ENCODE peak calls at places on chromosomes 12 and 14, in ten cellular contexts. P, V, T, L, F, Q, A, N, C and X are unnamed samples.

GRCh38 chr12:132342828-132343227 is 13.4 kb upstream of the GALNT9 start:
- DNase-seq in P (no peak), V (no peak), T (no peak), L (no peak), F (no peak), Q (no peak), A (no peak), N (no peak), C (no peak), X (no peak)

GRCh38 chr12:120199025-120199424 is 1.9 kb downstream of the RPLP0 start:
- DNase-seq in P (no peak), V (no peak), T (no peak), L (no peak), F (no peak), Q (no peak), A (no peak), N (no peak), C (no peak), X (no peak)

GRCh38 chr14:70045715-70046535 is 142.8 kb downstream of the SLC8A3 start:
- DNase-seq in P (peak), V (no peak), T (no peak), L (peak), F (peak), Q (peak), A (peak), N (peak), C (peak), X (no peak)

GRCh38 chr12:125533434-125534029 is 468.3 kb downstream of the AACS start:
- DNase-seq in P (peak), V (no peak), T (no peak), L (no peak), F (peak), Q (peak), A (peak), N (peak), C (no peak), X (no peak)

GRCh38 chr12:65699251-65699650 is 125.0 kb upstream of the HMGA2 start:
- DNase-seq in P (peak), V (no peak), T (no peak), L (no peak), F (no peak), Q (no peak), A (no peak), N (no peak), C (peak), X (no peak)

GRCh38 chr12:114430306-114430705 is 24.4 kb upstream of the TBX5 start:
- DNase-seq in P (peak), V (no peak), T (no peak), L (no peak), F (no peak), Q (no peak), A (no peak), N (no peak), C (peak), X (no peak)

GRCh38 chr12:53023-53734 is 13.4 kb upstream of the IQSEC3 start:
- DNase-seq in P (no peak), V (no peak), T (no peak), L (no peak), F (no peak), Q (no peak), A (no peak), N (no peak), C (no peak), X (no peak)

GRCh38 chr12:57851552-57852186 is 5.1 kb upstream of the CTDSP2 start:
- DNase-seq in P (no peak), V (no peak), T (no peak), L (no peak), F (no peak), Q (no peak), A (no peak), N (no peak), C (no peak), X (no peak)

GRCh38 chr12:5440973-5441372 is 9.1 kb downstream of the NTF3 start:
- DNase-seq in P (no peak), V (no peak), T (no peak), L (no peak), F (no peak), Q (no peak), A (no peak), N (no peak), C (no peak), X (no peak)

GRCh38 chr14:74591394-74591793 is 20.6 kb downstream of the LTBP2 start:
- DNase-seq in P (no peak), V (no peak), T (no peak), L (no peak), F (no peak), Q (no peak), A (no peak), N (no peak), C (no peak), X (no peak)

GRCh38 chr14:101237241-101237616 is 324.1 kb upstream of the DIO3 start:
- DNase-seq in P (no peak), V (no peak), T (no peak), L (peak), F (no peak), Q (peak), A (no peak), N (no peak), C (no peak), X (no peak)

GRCh38 chr12:126051611-126052107 is 986.4 kb downstream of the AACS start:
- DNase-seq in P (peak), V (no peak), T (no peak), L (no peak), F (no peak), Q (no peak), A (no peak), N (no peak), C (peak), X (no peak)

GRCh38 chr14:91009501-91010152 is 50.8 kb downstream of the RPS6KA5 start:
- DNase-seq in P (no peak), V (no peak), T (peak), L (no peak), F (no peak), Q (no peak), A (no peak), N (no peak), C (no peak), X (no peak)

GRCh38 chr12:124031058-124031457 is 58.0 kb downstream of the ZNF664 start:
- DNase-seq in P (peak), V (no peak), T (no peak), L (no peak), F (no peak), Q (no peak), A (no peak), N (no peak), C (peak), X (no peak)

GRCh38 chr12:127277882-127278281 is 989.1 kb upstream of the TMEM132C start:
- DNase-seq in P (no peak), V (no peak), T (no peak), L (no peak), F (no peak), Q (no peak), A (no peak), N (no peak), C (no peak), X (no peak)

GRCh38 chr12:47834199-47835016 is 14.7 kb upstream of the HDAC7 start:
- DNase-seq in P (no peak), V (no peak), T (no peak), L (no peak), F (no peak), Q (no peak), A (peak), N (no peak), C (no peak), X (no peak)

GRCh38 chr12:14554281-14555008 is 13.2 kb downstream of the PLBD1 start:
- DNase-seq in P (peak), V (peak), T (no peak), L (peak), F (peak), Q (peak), A (peak), N (peak), C (peak), X (peak)

GRCh38 chr14:94113908-94114588 is 3.5 kb downstream of the IFI27 start:
- DNase-seq in P (no peak), V (no peak), T (no peak), L (no peak), F (peak), Q (no peak), A (no peak), N (no peak), C (peak), X (no peak)
- H3K4me3 ChIP-seq in P (no peak), V (no peak), T (no peak), L (no peak), F (no peak), Q (no peak), A (no peak), N (no peak), C (no peak), X (no peak)

GRCh38 chr12:50110762-50111416 is 1.1 kb upstream of the COX14 start:
- DNase-seq in P (peak), V (peak), T (no peak), L (peak), F (peak), Q (peak), A (peak), N (peak), C (peak), X (peak)
- H3K4me3 ChIP-seq in P (peak), V (no peak), T (peak), L (peak), F (peak), Q (no peak), A (no peak), N (peak), C (peak), X (no peak)

DNA sequence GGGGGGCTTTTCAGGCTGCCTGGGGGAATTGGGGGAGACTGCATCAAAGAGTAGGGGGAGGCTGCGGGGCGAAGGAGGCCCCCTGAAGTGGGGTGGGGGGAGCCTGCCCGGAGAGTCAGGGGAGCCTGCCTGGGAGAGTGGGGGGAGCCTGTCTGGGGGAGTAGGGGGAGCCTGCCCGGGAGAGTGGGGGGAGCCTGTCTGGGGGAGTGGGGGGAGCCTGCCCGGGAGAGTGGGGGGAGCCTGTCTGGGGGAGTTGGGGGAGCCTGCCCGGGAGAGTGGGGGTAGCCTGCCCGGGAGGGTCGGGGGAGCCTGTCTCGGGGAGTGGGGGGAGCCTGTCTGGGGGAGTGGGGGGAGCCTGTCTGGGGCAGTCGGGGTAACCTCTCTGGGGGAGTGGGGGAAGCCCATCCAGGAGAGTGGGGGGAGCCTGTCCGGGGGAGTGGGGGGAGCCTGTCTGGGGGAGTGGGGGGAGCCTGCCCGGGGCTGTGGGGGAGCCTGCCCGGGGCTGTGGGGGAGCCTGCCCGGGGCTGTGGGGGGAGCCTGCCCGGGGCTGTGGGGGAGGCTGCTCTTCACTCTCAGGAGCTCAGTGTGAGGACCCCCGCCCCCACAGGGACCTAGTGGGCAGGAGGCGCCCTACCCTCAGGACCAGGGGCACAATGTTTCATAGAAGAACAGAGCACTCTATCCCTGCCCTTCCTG is 6.5 kb upstream of the DEGS2 start:
- DNase-seq in P (no peak), V (no peak), T (no peak), L (no peak), F (no peak), Q (no peak), A (peak), N (no peak), C (no peak), X (no peak)
- H3K4me3 ChIP-seq in P (peak), V (no peak), T (peak), L (no peak), F (peak), Q (no peak), A (peak), N (no peak), C (no peak), X (no peak)

GRCh38 chr12:32390572-32391219 is 8.7 kb upstream of the FGD4 start:
- DNase-seq in P (peak), V (no peak), T (no peak), L (no peak), F (peak), Q (peak), A (peak), N (no peak), C (peak), X (no peak)
- H3K4me3 ChIP-seq in P (peak), V (peak), T (no peak), L (peak), F (peak), Q (peak), A (peak), N (no peak), C (peak), X (no peak)

GRCh38 chr14:29919845-29920244 is 7.8 kb downstream of the PRKD1 start:
- DNase-seq in P (no peak), V (no peak), T (no peak), L (no peak), F (no peak), Q (no peak), A (no peak), N (no peak), C (no peak), X (no peak)
- H3K4me3 ChIP-seq in P (no peak), V (no peak), T (no peak), L (no peak), F (no peak), Q (no peak), A (no peak), N (no peak), C (no peak), X (no peak)

DNA sequence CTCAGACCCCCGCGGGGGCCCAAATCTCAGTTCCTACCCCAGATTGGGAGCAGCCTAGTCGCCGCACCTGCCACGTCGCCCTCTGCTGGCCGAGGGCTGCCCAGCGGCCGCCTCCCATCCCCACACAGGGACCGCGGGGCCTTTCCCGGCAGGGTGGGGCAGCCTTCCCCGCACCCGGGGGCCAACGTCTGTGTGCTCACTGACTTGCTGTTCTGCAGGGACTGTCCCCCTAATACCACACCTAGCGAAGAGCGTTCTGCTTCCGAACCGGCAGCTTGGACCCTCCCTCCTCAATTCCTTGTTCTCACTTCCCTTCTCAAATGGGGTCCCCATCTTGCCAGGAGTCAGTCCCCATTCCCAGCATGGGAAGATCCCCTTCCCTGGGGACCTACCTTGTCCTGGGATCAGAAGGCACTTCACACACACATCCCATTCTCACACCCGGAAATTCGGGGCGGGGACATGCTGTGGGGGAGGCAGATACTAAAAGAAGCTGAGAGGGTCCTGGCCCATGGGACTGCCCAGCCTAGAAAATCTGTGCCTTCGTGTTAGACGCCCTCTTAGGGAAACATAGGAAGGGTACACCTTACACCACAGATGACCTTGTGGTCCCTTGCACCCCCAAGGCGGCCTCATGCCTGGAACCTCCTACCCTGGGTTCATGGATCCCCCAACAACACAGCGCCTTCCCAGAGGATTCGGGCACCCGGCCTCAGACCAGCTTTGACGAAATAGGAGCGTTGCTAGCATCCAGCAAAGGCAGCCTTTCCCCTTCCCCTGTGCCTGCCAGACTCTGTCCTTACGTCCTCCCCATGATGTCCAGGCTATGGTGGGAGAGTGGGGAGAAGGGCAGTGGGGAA is 16.4 kb downstream of the ACVRL1 start:
- DNase-seq in P (peak), V (no peak), T (peak), L (peak), F (peak), Q (peak), A (peak), N (peak), C (peak), X (peak)
- H3K4me3 ChIP-seq in P (peak), V (no peak), T (no peak), L (peak), F (no peak), Q (no peak), A (peak), N (no peak), C (peak), X (no peak)